ENCODE peak calls at places on chromosomes 3 and 15, in eight cellular contexts. One of them, this sample, is unnamed.

GRCh38 chr15:78360426-78360825 is 20.3 kb downstream of the CRABP1 start:
- DNase-seq in T-helper 2 cell: no peak
- DNase-seq in OCI-LY7: no peak
- DNase-seq in kidney: no peak
- DNase-seq in DMS153: no peak
- DNase-seq in T-helper 17 cell: no peak
- DNase-seq in activated CD8-positive, alpha-beta memory T cell treated with anti-CD3 and anti-CD28 coated beads for 1 hour: no peak
- DNase-seq in EL: no peak
- DNase-seq in this sample: no peak

GRCh38 chr3:39028466-39028865 is 23.3 kb downstream of the SCN11A start:
- DNase-seq in DMS153: no peak
- DNase-seq in activated CD8-positive, alpha-beta memory T cell treated with anti-CD3 and anti-CD28 coated beads for 1 hour: no peak
- DNase-seq in kidney: no peak
- DNase-seq in T-helper 2 cell: no peak
- DNase-seq in EL: no peak
- DNase-seq in OCI-LY7: no peak
- DNase-seq in T-helper 17 cell: no peak
- DNase-seq in this sample: no peak

GRCh38 chr3:12239301-12239700 is 49.6 kb upstream of the PPARG start:
- DNase-seq in T-helper 17 cell: no peak
- DNase-seq in activated CD8-positive, alpha-beta memory T cell treated with anti-CD3 and anti-CD28 coated beads for 1 hour: no peak
- DNase-seq in OCI-LY7: no peak
- DNase-seq in T-helper 2 cell: no peak
- DNase-seq in DMS153: no peak
- DNase-seq in EL: no peak
- DNase-seq in kidney: no peak
- DNase-seq in this sample: no peak

GRCh38 chr3:71998995-71999673 is 214.2 kb upstream of the PROK2 start:
- DNase-seq in T-helper 17 cell: no peak
- DNase-seq in T-helper 2 cell: no peak
- DNase-seq in activated CD8-positive, alpha-beta memory T cell treated with anti-CD3 and anti-CD28 coated beads for 1 hour: no peak
- DNase-seq in EL: peak
- DNase-seq in DMS153: no peak
- DNase-seq in OCI-LY7: no peak
- DNase-seq in kidney: no peak
- DNase-seq in this sample: no peak

GRCh38 chr3:47491186-47491585 is 15.4 kb upstream of the SCAP start:
- DNase-seq in EL: no peak
- DNase-seq in T-helper 17 cell: no peak
- DNase-seq in OCI-LY7: peak
- DNase-seq in activated CD8-positive, alpha-beta memory T cell treated with anti-CD3 and anti-CD28 coated beads for 1 hour: no peak
- DNase-seq in DMS153: no peak
- DNase-seq in kidney: no peak
- DNase-seq in T-helper 2 cell: no peak
- DNase-seq in this sample: no peak

GRCh38 chr15:96838088-96838487 is 507.6 kb downstream of the NR2F2 start:
- DNase-seq in OCI-LY7: no peak
- DNase-seq in activated CD8-positive, alpha-beta memory T cell treated with anti-CD3 and anti-CD28 coated beads for 1 hour: no peak
- DNase-seq in T-helper 17 cell: no peak
- DNase-seq in T-helper 2 cell: no peak
- DNase-seq in kidney: no peak
- DNase-seq in EL: peak
- DNase-seq in DMS153: no peak
- DNase-seq in this sample: no peak

GRCh38 chr15:74319138-74319460 is 48.3 kb downstream of the CYP11A1 start:
- DNase-seq in T-helper 2 cell: no peak
- DNase-seq in kidney: no peak
- DNase-seq in OCI-LY7: no peak
- DNase-seq in DMS153: no peak
- DNase-seq in activated CD8-positive, alpha-beta memory T cell treated with anti-CD3 and anti-CD28 coated beads for 1 hour: no peak
- DNase-seq in EL: no peak
- DNase-seq in T-helper 17 cell: no peak
- DNase-seq in this sample: no peak

GRCh38 chr3:24299801-24300626 is 194.6 kb downstream of the THRB start:
- DNase-seq in T-helper 2 cell: no peak
- DNase-seq in T-helper 17 cell: no peak
- DNase-seq in DMS153: no peak
- DNase-seq in kidney: no peak
- DNase-seq in EL: peak
- DNase-seq in OCI-LY7: no peak
- DNase-seq in activated CD8-positive, alpha-beta memory T cell treated with anti-CD3 and anti-CD28 coated beads for 1 hour: no peak
- DNase-seq in this sample: no peak

GRCh38 chr15:28861031-28861534 is 12.6 kb upstream of the GOLGA6L7 start:
- DNase-seq in T-helper 2 cell: no peak
- DNase-seq in OCI-LY7: no peak
- DNase-seq in T-helper 17 cell: no peak
- DNase-seq in DMS153: no peak
- DNase-seq in activated CD8-positive, alpha-beta memory T cell treated with anti-CD3 and anti-CD28 coated beads for 1 hour: no peak
- DNase-seq in EL: no peak
- DNase-seq in kidney: peak
- DNase-seq in this sample: no peak

GRCh38 chr15:69305204-69305931 is 6.7 kb downstream of the PAQR5 start:
- DNase-seq in OCI-LY7: no peak
- DNase-seq in activated CD8-positive, alpha-beta memory T cell treated with anti-CD3 and anti-CD28 coated beads for 1 hour: no peak
- DNase-seq in kidney: peak
- DNase-seq in T-helper 2 cell: no peak
- DNase-seq in EL: peak
- DNase-seq in DMS153: no peak
- DNase-seq in T-helper 17 cell: no peak
- DNase-seq in this sample: no peak

GRCh38 chr3:67947808-67948508 is 293.5 kb upstream of the SUCLG2 start:
- DNase-seq in activated CD8-positive, alpha-beta memory T cell treated with anti-CD3 and anti-CD28 coated beads for 1 hour: peak
- DNase-seq in DMS153: no peak
- DNase-seq in kidney: peak
- DNase-seq in T-helper 17 cell: no peak
- DNase-seq in EL: peak
- DNase-seq in T-helper 2 cell: peak
- DNase-seq in OCI-LY7: peak
- DNase-seq in this sample: peak

GRCh38 chr15:63369766-63370165 is 11.9 kb downstream of the CA12 start:
- DNase-seq in kidney: no peak
- DNase-seq in T-helper 17 cell: no peak
- DNase-seq in OCI-LY7: no peak
- DNase-seq in EL: no peak
- DNase-seq in DMS153: no peak
- DNase-seq in activated CD8-positive, alpha-beta memory T cell treated with anti-CD3 and anti-CD28 coated beads for 1 hour: no peak
- DNase-seq in T-helper 2 cell: no peak
- DNase-seq in this sample: no peak

GRCh38 chr15:101183926-101184305 is 67.9 kb downstream of the CHSY1 start:
- DNase-seq in OCI-LY7: no peak
- DNase-seq in kidney: no peak
- DNase-seq in T-helper 2 cell: no peak
- DNase-seq in EL: no peak
- DNase-seq in DMS153: no peak
- DNase-seq in activated CD8-positive, alpha-beta memory T cell treated with anti-CD3 and anti-CD28 coated beads for 1 hour: no peak
- DNase-seq in T-helper 17 cell: no peak
- DNase-seq in this sample: no peak

GRCh38 chr3:101017048-101017447 is 23.8 kb upstream of the ABI3BP start:
- DNase-seq in DMS153: no peak
- DNase-seq in OCI-LY7: no peak
- DNase-seq in EL: peak
- DNase-seq in activated CD8-positive, alpha-beta memory T cell treated with anti-CD3 and anti-CD28 coated beads for 1 hour: no peak
- DNase-seq in kidney: no peak
- DNase-seq in T-helper 17 cell: no peak
- DNase-seq in T-helper 2 cell: no peak
- DNase-seq in this sample: no peak

GRCh38 chr3:185837409-185837808 is 12.6 kb upstream of the IGF2BP2 start:
- DNase-seq in EL: no peak
- DNase-seq in DMS153: no peak
- DNase-seq in activated CD8-positive, alpha-beta memory T cell treated with anti-CD3 and anti-CD28 coated beads for 1 hour: no peak
- DNase-seq in OCI-LY7: no peak
- DNase-seq in T-helper 2 cell: no peak
- DNase-seq in kidney: no peak
- DNase-seq in T-helper 17 cell: no peak
- DNase-seq in this sample: no peak

GRCh38 chr3:194730369-194730768 is 44.7 kb downstream of the FAM43A start:
- DNase-seq in DMS153: peak
- DNase-seq in OCI-LY7: peak
- DNase-seq in T-helper 2 cell: no peak
- DNase-seq in EL: peak
- DNase-seq in activated CD8-positive, alpha-beta memory T cell treated with anti-CD3 and anti-CD28 coated beads for 1 hour: no peak
- DNase-seq in kidney: peak
- DNase-seq in T-helper 17 cell: no peak
- DNase-seq in this sample: no peak

GRCh38 chr3:142489572-142490323 is 41.9 kb upstream of the XRN1 start:
- DNase-seq in DMS153: no peak
- DNase-seq in activated CD8-positive, alpha-beta memory T cell treated with anti-CD3 and anti-CD28 coated beads for 1 hour: no peak
- DNase-seq in EL: no peak
- DNase-seq in kidney: no peak
- DNase-seq in T-helper 2 cell: no peak
- DNase-seq in T-helper 17 cell: no peak
- DNase-seq in OCI-LY7: no peak
- DNase-seq in this sample: no peak

GRCh38 chr3:132445812-132446211 is 28.5 kb downstream of the DNAJC13 start:
- DNase-seq in OCI-LY7: no peak
- DNase-seq in T-helper 17 cell: no peak
- DNase-seq in T-helper 2 cell: no peak
- DNase-seq in EL: peak
- DNase-seq in DMS153: no peak
- DNase-seq in kidney: no peak
- DNase-seq in activated CD8-positive, alpha-beta memory T cell treated with anti-CD3 and anti-CD28 coated beads for 1 hour: no peak
- DNase-seq in this sample: no peak

GRCh38 chr15:60358935-60359672 is 38.7 kb downstream of the ANXA2 start:
- DNase-seq in activated CD8-positive, alpha-beta memory T cell treated with anti-CD3 and anti-CD28 coated beads for 1 hour: no peak
- DNase-seq in DMS153: peak
- DNase-seq in T-helper 2 cell: no peak
- DNase-seq in OCI-LY7: no peak
- DNase-seq in EL: peak
- DNase-seq in T-helper 17 cell: no peak
- DNase-seq in kidney: no peak
- DNase-seq in this sample: no peak

GRCh38 chr3:156175570-156175969 is 55.2 kb downstream of the KCNAB1 start:
- DNase-seq in OCI-LY7: no peak
- DNase-seq in T-helper 17 cell: no peak
- DNase-seq in DMS153: no peak
- DNase-seq in T-helper 2 cell: no peak
- DNase-seq in activated CD8-positive, alpha-beta memory T cell treated with anti-CD3 and anti-CD28 coated beads for 1 hour: no peak
- DNase-seq in EL: no peak
- DNase-seq in kidney: no peak
- DNase-seq in this sample: no peak

GRCh38 chr3:66442254-66443249 is 58.3 kb downstream of the LRIG1 start:
- DNase-seq in OCI-LY7: no peak
- DNase-seq in kidney: no peak
- DNase-seq in T-helper 2 cell: no peak
- DNase-seq in T-helper 17 cell: no peak
- DNase-seq in EL: peak
- DNase-seq in DMS153: peak
- DNase-seq in activated CD8-positive, alpha-beta memory T cell treated with anti-CD3 and anti-CD28 coated beads for 1 hour: no peak
- DNase-seq in this sample: no peak

GRCh38 chr15:73341886-73342600 is 26.7 kb downstream of the HCN4 start:
- DNase-seq in T-helper 2 cell: no peak
- DNase-seq in EL: no peak
- DNase-seq in activated CD8-positive, alpha-beta memory T cell treated with anti-CD3 and anti-CD28 coated beads for 1 hour: no peak
- DNase-seq in DMS153: no peak
- DNase-seq in T-helper 17 cell: no peak
- DNase-seq in kidney: no peak
- DNase-seq in OCI-LY7: no peak
- DNase-seq in this sample: no peak

GRCh38 chr3:160996811-160997210 is 108.3 kb downstream of the B3GALNT1 start:
- DNase-seq in T-helper 17 cell: no peak
- DNase-seq in T-helper 2 cell: no peak
- DNase-seq in OCI-LY7: no peak
- DNase-seq in activated CD8-positive, alpha-beta memory T cell treated with anti-CD3 and anti-CD28 coated beads for 1 hour: no peak
- DNase-seq in DMS153: no peak
- DNase-seq in kidney: no peak
- DNase-seq in EL: no peak
- DNase-seq in this sample: no peak

GRCh38 chr15:82709421-82710207 is at the start of gene AP3B2:
- DNase-seq in activated CD8-positive, alpha-beta memory T cell treated with anti-CD3 and anti-CD28 coated beads for 1 hour: peak
- DNase-seq in kidney: peak
- DNase-seq in T-helper 17 cell: peak
- DNase-seq in EL: peak
- DNase-seq in OCI-LY7: peak
- DNase-seq in T-helper 2 cell: peak
- DNase-seq in DMS153: peak
- DNase-seq in this sample: peak

GRCh38 chr3:126556637-126557414 is 1.9 kb downstream of the C3orf22 start:
- DNase-seq in OCI-LY7: no peak
- DNase-seq in T-helper 2 cell: no peak
- DNase-seq in DMS153: no peak
- DNase-seq in kidney: no peak
- DNase-seq in activated CD8-positive, alpha-beta memory T cell treated with anti-CD3 and anti-CD28 coated beads for 1 hour: no peak
- DNase-seq in EL: no peak
- DNase-seq in T-helper 17 cell: no peak
- DNase-seq in this sample: no peak

GRCh38 chr3:169666501-169667379 is 3.2 kb upstream of the MECOM start:
- DNase-seq in T-helper 2 cell: no peak
- DNase-seq in T-helper 17 cell: no peak
- DNase-seq in kidney: no peak
- DNase-seq in OCI-LY7: no peak
- DNase-seq in EL: no peak
- DNase-seq in DMS153: no peak
- DNase-seq in activated CD8-positive, alpha-beta memory T cell treated with anti-CD3 and anti-CD28 coated beads for 1 hour: no peak
- DNase-seq in this sample: no peak

GRCh38 chr15:66951976-66952375 is 113.4 kb upstream of the SMAD3 start:
- DNase-seq in T-helper 2 cell: no peak
- DNase-seq in activated CD8-positive, alpha-beta memory T cell treated with anti-CD3 and anti-CD28 coated beads for 1 hour: no peak
- DNase-seq in EL: no peak
- DNase-seq in OCI-LY7: no peak
- DNase-seq in T-helper 17 cell: no peak
- DNase-seq in DMS153: no peak
- DNase-seq in kidney: no peak
- DNase-seq in this sample: no peak

This sample was measured in activated T-helper 9 cell treated with anti-CD3 and anti-CD28 coated beads, Interleukin-2, amount 50 U/mL, for 16 hours.